ENCODE peak calls at places on chromosomes 4 and X, in nine cellular contexts. One of them, this sample, is unnamed.

GRCh38 chrX:106740193-106740780 is 13.8 kb downstream of the RNF128 start:
- DNase-seq in Kasumi-1: no peak
- DNase-seq in HuH-7.5: no peak
- DNase-seq in RPMI7951: no peak
- DNase-seq in ascending aorta: no peak
- DNase-seq in adipocyte: no peak
- DNase-seq in KG1: no peak
- DNase-seq in effector memory CD8-positive, alpha-beta T cell: no peak
- DNase-seq in T-helper 1 cell: no peak
- DNase-seq in this sample: no peak

GRCh38 chr4:122921971-122922876 is at the start of gene NUDT6:
- DNase-seq in Kasumi-1: peak
- DNase-seq in HuH-7.5: peak
- DNase-seq in RPMI7951: peak
- DNase-seq in ascending aorta: no peak
- DNase-seq in adipocyte: peak
- DNase-seq in KG1: peak
- DNase-seq in effector memory CD8-positive, alpha-beta T cell: peak
- DNase-seq in T-helper 1 cell: peak
- DNase-seq in this sample: peak

GRCh38 chr4:16926214-16926613 is 27.8 kb upstream of the LDB2 start:
- DNase-seq in Kasumi-1: no peak
- DNase-seq in HuH-7.5: no peak
- DNase-seq in RPMI7951: no peak
- DNase-seq in ascending aorta: no peak
- DNase-seq in adipocyte: no peak
- DNase-seq in KG1: no peak
- DNase-seq in effector memory CD8-positive, alpha-beta T cell: no peak
- DNase-seq in T-helper 1 cell: no peak
- DNase-seq in this sample: no peak

GRCh38 chr4:127182687-127183086 is 450.1 kb upstream of the INTU start:
- DNase-seq in Kasumi-1: no peak
- DNase-seq in HuH-7.5: no peak
- DNase-seq in RPMI7951: no peak
- DNase-seq in ascending aorta: no peak
- DNase-seq in adipocyte: peak
- DNase-seq in KG1: no peak
- DNase-seq in effector memory CD8-positive, alpha-beta T cell: no peak
- DNase-seq in T-helper 1 cell: no peak
- DNase-seq in this sample: no peak

GRCh38 chr4:183349673-183350072 is 27.4 kb upstream of the CLDN24 start:
- DNase-seq in Kasumi-1: no peak
- DNase-seq in HuH-7.5: no peak
- DNase-seq in RPMI7951: peak
- DNase-seq in ascending aorta: no peak
- DNase-seq in adipocyte: peak
- DNase-seq in KG1: no peak
- DNase-seq in effector memory CD8-positive, alpha-beta T cell: no peak
- DNase-seq in T-helper 1 cell: no peak
- DNase-seq in this sample: peak

GRCh38 chr4:13611283-13611842 is 16.2 kb downstream of the BOD1L1 start:
- DNase-seq in Kasumi-1: no peak
- DNase-seq in HuH-7.5: no peak
- DNase-seq in RPMI7951: peak
- DNase-seq in ascending aorta: no peak
- DNase-seq in adipocyte: peak
- DNase-seq in KG1: no peak
- DNase-seq in effector memory CD8-positive, alpha-beta T cell: no peak
- DNase-seq in T-helper 1 cell: no peak
- DNase-seq in this sample: no peak

GRCh38 chr4:110533940-110534339 is 58.0 kb downstream of the ENPEP start:
- DNase-seq in Kasumi-1: peak
- DNase-seq in HuH-7.5: no peak
- DNase-seq in RPMI7951: peak
- DNase-seq in ascending aorta: no peak
- DNase-seq in adipocyte: peak
- DNase-seq in KG1: no peak
- DNase-seq in effector memory CD8-positive, alpha-beta T cell: no peak
- DNase-seq in T-helper 1 cell: no peak
- DNase-seq in this sample: peak

GRCh38 chr4:111362891-111363290 is 740.0 kb upstream of the PITX2 start:
- DNase-seq in Kasumi-1: no peak
- DNase-seq in HuH-7.5: no peak
- DNase-seq in RPMI7951: no peak
- DNase-seq in ascending aorta: no peak
- DNase-seq in adipocyte: peak
- DNase-seq in KG1: no peak
- DNase-seq in effector memory CD8-positive, alpha-beta T cell: no peak
- DNase-seq in T-helper 1 cell: no peak
- DNase-seq in this sample: no peak

GRCh38 chrX:108173874-108174273 is 82.3 kb downstream of the ATG4A start:
- DNase-seq in Kasumi-1: no peak
- DNase-seq in HuH-7.5: no peak
- DNase-seq in RPMI7951: no peak
- DNase-seq in ascending aorta: no peak
- DNase-seq in adipocyte: no peak
- DNase-seq in KG1: no peak
- DNase-seq in effector memory CD8-positive, alpha-beta T cell: no peak
- DNase-seq in T-helper 1 cell: no peak
- DNase-seq in this sample: no peak

GRCh38 chr4:141565379-141566089 is 70.8 kb upstream of the IL15 start:
- DNase-seq in Kasumi-1: no peak
- DNase-seq in HuH-7.5: no peak
- DNase-seq in RPMI7951: no peak
- DNase-seq in ascending aorta: no peak
- DNase-seq in adipocyte: no peak
- DNase-seq in KG1: no peak
- DNase-seq in effector memory CD8-positive, alpha-beta T cell: no peak
- DNase-seq in T-helper 1 cell: no peak
- DNase-seq in this sample: no peak

GRCh38 chrX:95950679-95951078 is 734.0 kb upstream of the DIAPH2 start:
- DNase-seq in Kasumi-1: no peak
- DNase-seq in HuH-7.5: no peak
- DNase-seq in RPMI7951: no peak
- DNase-seq in ascending aorta: no peak
- DNase-seq in adipocyte: no peak
- DNase-seq in KG1: no peak
- DNase-seq in effector memory CD8-positive, alpha-beta T cell: no peak
- DNase-seq in T-helper 1 cell: no peak
- DNase-seq in this sample: no peak

GRCh38 chrX:138847930-138848329 is 136.4 kb upstream of the FGF13 start:
- DNase-seq in Kasumi-1: no peak
- DNase-seq in HuH-7.5: no peak
- DNase-seq in RPMI7951: no peak
- DNase-seq in ascending aorta: no peak
- DNase-seq in adipocyte: no peak
- DNase-seq in KG1: no peak
- DNase-seq in effector memory CD8-positive, alpha-beta T cell: no peak
- DNase-seq in T-helper 1 cell: no peak
- DNase-seq in this sample: peak

GRCh38 chrX:81337805-81338204 is 135.9 kb downstream of the SH3BGRL start:
- DNase-seq in Kasumi-1: no peak
- DNase-seq in HuH-7.5: no peak
- DNase-seq in RPMI7951: no peak
- DNase-seq in ascending aorta: no peak
- DNase-seq in adipocyte: no peak
- DNase-seq in KG1: no peak
- DNase-seq in effector memory CD8-positive, alpha-beta T cell: no peak
- DNase-seq in T-helper 1 cell: no peak
- DNase-seq in this sample: no peak

GRCh38 chr4:138263438-138263837 is 21.3 kb upstream of the SLC7A11 start:
- DNase-seq in Kasumi-1: no peak
- DNase-seq in HuH-7.5: no peak
- DNase-seq in RPMI7951: no peak
- DNase-seq in ascending aorta: no peak
- DNase-seq in adipocyte: no peak
- DNase-seq in KG1: no peak
- DNase-seq in effector memory CD8-positive, alpha-beta T cell: no peak
- DNase-seq in T-helper 1 cell: no peak
- DNase-seq in this sample: peak

GRCh38 chrX:29687687-29688086 is 527.7 kb upstream of the MAGEB2 start:
- DNase-seq in Kasumi-1: no peak
- DNase-seq in HuH-7.5: no peak
- DNase-seq in RPMI7951: peak
- DNase-seq in ascending aorta: no peak
- DNase-seq in adipocyte: peak
- DNase-seq in KG1: no peak
- DNase-seq in effector memory CD8-positive, alpha-beta T cell: no peak
- DNase-seq in T-helper 1 cell: no peak
- DNase-seq in this sample: peak

GRCh38 chr4:107757860-107758476 is 37.9 kb upstream of the PAPSS1 start:
- DNase-seq in Kasumi-1: peak
- DNase-seq in HuH-7.5: no peak
- DNase-seq in RPMI7951: peak
- DNase-seq in ascending aorta: no peak
- DNase-seq in adipocyte: peak
- DNase-seq in KG1: no peak
- DNase-seq in effector memory CD8-positive, alpha-beta T cell: no peak
- DNase-seq in T-helper 1 cell: no peak
- DNase-seq in this sample: peak

GRCh38 chrX:56786889-56787733 is 58.1 kb downstream of the NBDY start:
- DNase-seq in Kasumi-1: no peak
- DNase-seq in HuH-7.5: no peak
- DNase-seq in RPMI7951: no peak
- DNase-seq in ascending aorta: no peak
- DNase-seq in adipocyte: no peak
- DNase-seq in KG1: no peak
- DNase-seq in effector memory CD8-positive, alpha-beta T cell: no peak
- DNase-seq in T-helper 1 cell: no peak
- DNase-seq in this sample: no peak

GRCh38 chr4:144591401-144591800 is 54.6 kb upstream of the HHIP start:
- DNase-seq in Kasumi-1: peak
- DNase-seq in HuH-7.5: no peak
- DNase-seq in RPMI7951: peak
- DNase-seq in ascending aorta: no peak
- DNase-seq in adipocyte: peak
- DNase-seq in KG1: no peak
- DNase-seq in effector memory CD8-positive, alpha-beta T cell: no peak
- DNase-seq in T-helper 1 cell: no peak
- DNase-seq in this sample: peak

GRCh38 chrX:137482136-137482535 is 83.8 kb upstream of the ZIC3 start:
- DNase-seq in Kasumi-1: no peak
- DNase-seq in HuH-7.5: no peak
- DNase-seq in RPMI7951: no peak
- DNase-seq in ascending aorta: no peak
- DNase-seq in adipocyte: no peak
- DNase-seq in KG1: no peak
- DNase-seq in effector memory CD8-positive, alpha-beta T cell: no peak
- DNase-seq in T-helper 1 cell: no peak
- DNase-seq in this sample: no peak

GRCh38 chr4:79466621-79467020 is 58.6 kb upstream of the GK2 start:
- DNase-seq in Kasumi-1: no peak
- DNase-seq in HuH-7.5: no peak
- DNase-seq in RPMI7951: no peak
- DNase-seq in ascending aorta: no peak
- DNase-seq in adipocyte: peak
- DNase-seq in KG1: no peak
- DNase-seq in effector memory CD8-positive, alpha-beta T cell: no peak
- DNase-seq in T-helper 1 cell: no peak
- DNase-seq in this sample: no peak

GRCh38 chrX:131985526-131986049 is 37.5 kb upstream of the STK26 start:
- DNase-seq in Kasumi-1: peak
- DNase-seq in HuH-7.5: peak
- DNase-seq in RPMI7951: no peak
- DNase-seq in ascending aorta: no peak
- DNase-seq in adipocyte: no peak
- DNase-seq in KG1: no peak
- DNase-seq in effector memory CD8-positive, alpha-beta T cell: no peak
- DNase-seq in T-helper 1 cell: no peak
- DNase-seq in this sample: peak

GRCh38 chr4:172809319-172809718 is 359.3 kb upstream of the GALNT7 start:
- DNase-seq in Kasumi-1: no peak
- DNase-seq in HuH-7.5: no peak
- DNase-seq in RPMI7951: no peak
- DNase-seq in ascending aorta: no peak
- DNase-seq in adipocyte: no peak
- DNase-seq in KG1: no peak
- DNase-seq in effector memory CD8-positive, alpha-beta T cell: no peak
- DNase-seq in T-helper 1 cell: no peak
- DNase-seq in this sample: no peak

GRCh38 chr4:3416821-3417221 is 24.9 kb upstream of the HGFAC start:
- DNase-seq in Kasumi-1: no peak
- DNase-seq in HuH-7.5: no peak
- DNase-seq in RPMI7951: no peak
- DNase-seq in ascending aorta: no peak
- DNase-seq in adipocyte: no peak
- DNase-seq in KG1: no peak
- DNase-seq in effector memory CD8-positive, alpha-beta T cell: no peak
- DNase-seq in T-helper 1 cell: no peak
- DNase-seq in this sample: no peak

GRCh38 chr4:151688003-151688784 is 72.6 kb downstream of the GATB start:
- DNase-seq in Kasumi-1: no peak
- DNase-seq in HuH-7.5: no peak
- DNase-seq in RPMI7951: no peak
- DNase-seq in ascending aorta: no peak
- DNase-seq in adipocyte: peak
- DNase-seq in KG1: no peak
- DNase-seq in effector memory CD8-positive, alpha-beta T cell: no peak
- DNase-seq in T-helper 1 cell: no peak
- DNase-seq in this sample: no peak

GRCh38 chr4:8911311-8912088 is 39.9 kb upstream of the HMX1 start:
- DNase-seq in Kasumi-1: no peak
- DNase-seq in HuH-7.5: peak
- DNase-seq in RPMI7951: peak
- DNase-seq in ascending aorta: no peak
- DNase-seq in adipocyte: peak
- DNase-seq in KG1: no peak
- DNase-seq in effector memory CD8-positive, alpha-beta T cell: no peak
- DNase-seq in T-helper 1 cell: no peak
- DNase-seq in this sample: no peak

GRCh38 chr4:145533011-145533410 is 51.4 kb downstream of the SMAD1 start:
- DNase-seq in Kasumi-1: no peak
- DNase-seq in HuH-7.5: no peak
- DNase-seq in RPMI7951: no peak
- DNase-seq in ascending aorta: no peak
- DNase-seq in adipocyte: no peak
- DNase-seq in KG1: no peak
- DNase-seq in effector memory CD8-positive, alpha-beta T cell: no peak
- DNase-seq in T-helper 1 cell: no peak
- DNase-seq in this sample: no peak

GRCh38 chr4:17366496-17366895 is 145.4 kb downstream of the QDPR start:
- DNase-seq in Kasumi-1: no peak
- DNase-seq in HuH-7.5: no peak
- DNase-seq in RPMI7951: no peak
- DNase-seq in ascending aorta: no peak
- DNase-seq in adipocyte: no peak
- DNase-seq in KG1: no peak
- DNase-seq in effector memory CD8-positive, alpha-beta T cell: no peak
- DNase-seq in T-helper 1 cell: no peak
- DNase-seq in this sample: no peak

GRCh38 chrX:75887833-75888232 is 102.8 kb upstream of the MAGEE2 start:
- DNase-seq in Kasumi-1: no peak
- DNase-seq in HuH-7.5: no peak
- DNase-seq in RPMI7951: no peak
- DNase-seq in ascending aorta: no peak
- DNase-seq in adipocyte: no peak
- DNase-seq in KG1: no peak
- DNase-seq in effector memory CD8-positive, alpha-beta T cell: no peak
- DNase-seq in T-helper 1 cell: no peak
- DNase-seq in this sample: no peak

GRCh38 chrX:9824554-9824953 is 38.3 kb downstream of the SHROOM2 start:
- DNase-seq in Kasumi-1: no peak
- DNase-seq in HuH-7.5: no peak
- DNase-seq in RPMI7951: no peak
- DNase-seq in ascending aorta: no peak
- DNase-seq in adipocyte: no peak
- DNase-seq in KG1: no peak
- DNase-seq in effector memory CD8-positive, alpha-beta T cell: no peak
- DNase-seq in T-helper 1 cell: no peak
- DNase-seq in this sample: no peak

GRCh38 chrX:2708601-2709200 is 17.6 kb downstream of the CD99 start:
- DNase-seq in Kasumi-1: no peak
- DNase-seq in HuH-7.5: no peak
- DNase-seq in RPMI7951: no peak
- DNase-seq in ascending aorta: no peak
- DNase-seq in adipocyte: no peak
- DNase-seq in KG1: no peak
- DNase-seq in effector memory CD8-positive, alpha-beta T cell: no peak
- DNase-seq in T-helper 1 cell: no peak
- DNase-seq in this sample: no peak

GRCh38 chr4:163172666-163173065 is 6.0 kb upstream of the NAF1 start:
- DNase-seq in Kasumi-1: no peak
- DNase-seq in HuH-7.5: no peak
- DNase-seq in RPMI7951: no peak
- DNase-seq in ascending aorta: no peak
- DNase-seq in adipocyte: no peak
- DNase-seq in KG1: no peak
- DNase-seq in effector memory CD8-positive, alpha-beta T cell: no peak
- DNase-seq in T-helper 1 cell: no peak
- DNase-seq in this sample: no peak